ENCODE peak calls at places on chromosome 15, in four cellular contexts. V, P, C and X are unnamed samples.

GRCh38 chr15:38002883-38003477 is 68.5 kb downstream of the TMCO5A start:
- DNase-seq in V (no peak), P (no peak), C (peak), X (peak)

GRCh38 chr15:58771621-58772235 is 626 bp downstream of the MINDY2 start:
- DNase-seq in V (peak), P (no peak), C (no peak), X (peak)

GRCh38 chr15:48634934-48635333 is 10.6 kb downstream of the FBN1 start:
- DNase-seq in P (no peak), C (no peak), V (peak), X (no peak)

GRCh38 chr15:62417444-62417843 is 252.4 kb upstream of the C2CD4B start:
- DNase-seq in C (no peak), V (peak), P (no peak), X (no peak)

GRCh38 chr15:41940441-41940857 is 31.9 kb downstream of the EHD4 start:
- DNase-seq in C (peak), V (peak), P (no peak), X (peak)

GRCh38 chr15:40499931-40500330 is 29.1 kb downstream of the CHST14 start:
- DNase-seq in C (no peak), P (no peak), V (no peak), X (no peak)

GRCh38 chr15:92898988-92899909 is 875 bp upstream of the CHD2 start:
- DNase-seq in C (no peak), P (no peak), V (no peak), X (no peak)

GRCh38 chr15:71051539-71051938 is 63.7 kb upstream of the THSD4 start:
- DNase-seq in C (peak), V (no peak), P (no peak), X (no peak)

GRCh38 chr15:52558196-52558595 is 10.6 kb downstream of the ARPP19 start:
- DNase-seq in C (peak), P (no peak), V (no peak), X (peak)

GRCh38 chr15:35289029-35289617 is 204.0 kb upstream of the NANOGP8 start:
- DNase-seq in P (no peak), V (no peak), C (peak), X (peak)

GRCh38 chr15:98689431-98689861 is 41.1 kb downstream of the IGF1R start:
- DNase-seq in C (peak), V (peak), P (no peak), X (peak)

GRCh38 chr15:57500979-57501576 is 90.6 kb upstream of the MYZAP start:
- DNase-seq in V (peak), P (no peak), C (peak), X (peak)

GRCh38 chr15:101003076-101003475 is 83.9 kb downstream of the LRRK1 start:
- DNase-seq in C (no peak), V (no peak), P (no peak), X (no peak)

GRCh38 chr15:40493089-40493840 is 22.5 kb downstream of the CHST14 start:
- DNase-seq in C (no peak), P (no peak), V (no peak), X (peak)

GRCh38 chr15:47473857-47474256 is 243.4 kb upstream of the SEMA6D start:
- DNase-seq in P (no peak), V (peak), C (peak), X (no peak)

GRCh38 chr15:25787381-25787780 is 75.7 kb downstream of the ATP10A start:
- DNase-seq in V (no peak), C (no peak), P (no peak), X (no peak)

GRCh38 chr15:90059208-90059985 is 42.9 kb downstream of the IDH2 start:
- DNase-seq in C (no peak), P (no peak), V (no peak), X (peak)

GRCh38 chr15:29821416-29822099 is 710 bp downstream of the TJP1 start:
- DNase-seq in V (peak), C (peak), P (no peak), X (peak)

GRCh38 chr15:25965326-25965725 is 102.2 kb upstream of the ATP10A start:
- DNase-seq in C (no peak), P (no peak), V (no peak), X (no peak)

GRCh38 chr15:65884511-65884910 is 15.2 kb downstream of the RAB11A start:
- DNase-seq in V (no peak), P (no peak), C (no peak), X (no peak)

GRCh38 chr15:85339976-85340665 is 40.3 kb upstream of the AKAP13 start:
- DNase-seq in V (no peak), C (no peak), P (no peak), X (no peak)

GRCh38 chr15:59594493-59594942 is 17.1 kb upstream of the GCNT3 start:
- DNase-seq in V (peak), C (peak), P (no peak), X (no peak)

GRCh38 chr15:37142371-37142770 is 42.0 kb upstream of the MEIS2 start:
- DNase-seq in V (no peak), P (no peak), C (no peak), X (no peak)

GRCh38 chr15:61118885-61119284 is 110.2 kb downstream of the RORA start:
- DNase-seq in C (no peak), V (no peak), P (no peak), X (peak)

GRCh38 chr15:57183614-57184344 is 192.5 kb upstream of the CGNL1 start:
- DNase-seq in V (no peak), P (no peak), C (peak), X (no peak)

GRCh38 chr15:40241305-40242215 is 2.7 kb downstream of the PAK6 start:
- DNase-seq in P (no peak), C (no peak), V (peak), X (no peak)

GRCh38 chr15:60914360-60914759 is 314.7 kb downstream of the RORA start:
- DNase-seq in V (no peak), C (peak), P (no peak), X (no peak)

GRCh38 chr15:101029971-101030661 is 111.0 kb downstream of the LRRK1 start:
- DNase-seq in V (peak), C (no peak), P (no peak), X (no peak)

GRCh38 chr15:36468746-36469145 is 110.7 kb upstream of the CDIN1 start:
- DNase-seq in C (peak), P (no peak), V (peak), X (peak)

GRCh38 chr15:55334371-55334770 is 15.3 kb downstream of the PIGB start:
- DNase-seq in V (no peak), C (no peak), P (no peak), X (no peak)

GRCh38 chr15:65773386-65774111 is 18.5 kb downstream of the DENND4A start:
- DNase-seq in P (no peak), C (no peak), V (no peak), X (no peak)

GRCh38 chr15:39792954-39793353 is 10.3 kb upstream of the FSIP1 start:
- DNase-seq in V (no peak), C (peak), P (no peak), X (no peak)

GRCh38 chr15:74709892-74710291 is 14.1 kb upstream of the EDC3 start:
- DNase-seq in V (no peak), P (no peak), C (no peak), X (no peak)

GRCh38 chr15:74709011-74709410 is 13.2 kb upstream of the EDC3 start:
- DNase-seq in P (no peak), C (peak), V (no peak), X (peak)

DNA sequence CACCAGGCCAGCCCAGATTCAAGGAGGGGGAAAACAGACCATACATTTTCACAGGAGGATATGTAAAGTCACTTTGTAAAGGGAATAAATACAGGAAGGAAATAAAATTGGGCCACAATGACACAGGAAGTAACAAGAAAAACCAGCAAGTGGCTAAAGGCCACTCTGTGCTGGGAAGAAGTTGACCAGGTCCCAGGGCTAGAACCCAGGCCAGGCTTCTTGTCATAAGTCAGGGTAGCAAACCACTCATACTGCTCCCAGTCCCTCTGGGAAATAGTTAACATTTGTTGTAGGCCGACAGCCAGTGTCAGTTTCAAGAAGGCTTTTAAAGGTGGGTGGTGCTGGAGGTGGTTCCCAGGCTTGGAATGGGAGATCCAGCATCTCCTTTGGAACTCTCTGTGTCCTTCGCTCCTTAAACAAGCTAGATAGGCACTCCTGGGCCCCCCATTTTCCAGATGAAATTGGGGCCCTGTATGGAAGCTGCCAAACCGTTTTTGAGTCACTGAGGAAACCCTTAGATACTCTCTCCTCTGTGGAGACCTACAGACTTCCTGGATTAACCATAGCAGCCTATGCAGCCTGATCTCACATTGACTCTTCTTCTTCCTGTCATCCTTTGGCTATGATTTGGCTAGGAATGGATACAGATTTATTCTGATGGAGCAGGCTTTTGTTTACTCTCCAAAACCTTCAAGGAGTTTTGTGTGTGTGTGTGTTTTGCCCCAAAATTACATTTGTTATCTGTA is 14.7 kb upstream of the EDC3 start:
- DNase-seq in C (no peak), P (no peak), V (no peak), X (no peak)
- TF ChIP-seq CTCF in C (no peak), P (no peak), V (no peak), X (no peak)

GRCh38 chr15:69265347-69265955 is 33.3 kb upstream of the PAQR5 start:
- DNase-seq in V (no peak), C (peak), P (no peak), X (peak)
- TF ChIP-seq CTCF in V (peak), C (peak), P (peak), X (peak)

GRCh38 chr15:83436513-83437158 is 10.5 kb upstream of the SH3GL3 start:
- DNase-seq in C (peak), P (no peak), V (peak), X (peak)
- TF ChIP-seq CTCF in C (peak), P (peak), V (peak), X (peak)

DNA sequence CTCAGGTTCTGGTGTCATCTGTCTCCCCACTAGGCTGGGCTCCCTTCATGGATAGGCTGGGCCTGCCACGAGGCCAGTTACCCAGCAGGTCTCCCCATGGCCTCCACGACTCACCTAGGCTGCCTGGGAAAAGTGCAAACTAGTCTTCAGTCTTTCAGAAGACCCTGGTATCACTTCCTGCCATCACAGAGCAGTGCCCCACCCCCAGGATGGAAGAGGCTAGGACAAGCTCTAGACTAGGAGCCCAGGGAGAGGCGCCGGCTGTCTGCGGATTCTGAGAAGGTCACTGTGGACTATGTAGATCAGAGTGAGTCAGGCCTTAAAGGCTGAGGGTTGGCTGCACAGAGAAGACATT is 63.7 kb downstream of the CORO2B start:
- DNase-seq in C (no peak), P (no peak), V (no peak), X (no peak)
- TF ChIP-seq CTCF in C (no peak), P (no peak), V (no peak), X (no peak)